ENCODE peak calls at places on chromosomes 1 and 21, in ten cellular contexts. One of them, this sample, is unnamed.

GRCh38 chr1:53014791-53015507 is 47.1 kb upstream of the PODN start:
- DNase-seq in foreskin fibroblast: peak
- DNase-seq in heart left ventricle: peak
- DNase-seq in A673: peak
- DNase-seq in CD8-positive, alpha-beta memory T cell: peak
- DNase-seq in lower lobe of right lung: peak
- DNase-seq in OCI-LY7: peak
- DNase-seq in GM23338: peak
- DNase-seq in fibroblast of mammary gland: peak
- DNase-seq in HFF-Myc: peak
- DNase-seq in this sample: peak

GRCh38 chr1:36624466-36624865 is 141.8 kb upstream of the CSF3R start:
- DNase-seq in HFF-Myc: no peak
- DNase-seq in fibroblast of mammary gland: no peak
- DNase-seq in GM23338: no peak
- DNase-seq in A673: no peak
- DNase-seq in heart left ventricle: no peak
- DNase-seq in lower lobe of right lung: no peak
- DNase-seq in foreskin fibroblast: no peak
- DNase-seq in CD8-positive, alpha-beta memory T cell: no peak
- DNase-seq in OCI-LY7: no peak
- DNase-seq in this sample: no peak

GRCh38 chr1:77498918-77499317 is 183.5 kb downstream of the ZZZ3 start:
- DNase-seq in heart left ventricle: no peak
- DNase-seq in A673: no peak
- DNase-seq in OCI-LY7: no peak
- DNase-seq in fibroblast of mammary gland: no peak
- DNase-seq in foreskin fibroblast: no peak
- DNase-seq in lower lobe of right lung: no peak
- DNase-seq in CD8-positive, alpha-beta memory T cell: no peak
- DNase-seq in GM23338: no peak
- DNase-seq in HFF-Myc: no peak
- DNase-seq in this sample: no peak

GRCh38 chr21:43193088-43193650 is 24.4 kb downstream of the CRYAA start:
- DNase-seq in OCI-LY7: no peak
- DNase-seq in A673: no peak
- DNase-seq in lower lobe of right lung: no peak
- DNase-seq in fibroblast of mammary gland: no peak
- DNase-seq in CD8-positive, alpha-beta memory T cell: no peak
- DNase-seq in foreskin fibroblast: no peak
- DNase-seq in GM23338: no peak
- DNase-seq in heart left ventricle: no peak
- DNase-seq in HFF-Myc: no peak
- DNase-seq in this sample: no peak

GRCh38 chr1:159066108-159066507 is 10.5 kb downstream of the AIM2 start:
- DNase-seq in OCI-LY7: no peak
- DNase-seq in fibroblast of mammary gland: no peak
- DNase-seq in CD8-positive, alpha-beta memory T cell: no peak
- DNase-seq in lower lobe of right lung: no peak
- DNase-seq in A673: no peak
- DNase-seq in GM23338: no peak
- DNase-seq in foreskin fibroblast: no peak
- DNase-seq in heart left ventricle: no peak
- DNase-seq in HFF-Myc: no peak
- DNase-seq in this sample: no peak

GRCh38 chr1:163897401-163898169 is 575.8 kb downstream of the NUF2 start:
- DNase-seq in GM23338: no peak
- DNase-seq in A673: peak
- DNase-seq in HFF-Myc: peak
- DNase-seq in heart left ventricle: peak
- DNase-seq in foreskin fibroblast: peak
- DNase-seq in fibroblast of mammary gland: peak
- DNase-seq in lower lobe of right lung: no peak
- DNase-seq in CD8-positive, alpha-beta memory T cell: no peak
- DNase-seq in OCI-LY7: no peak
- DNase-seq in this sample: no peak

GRCh38 chr1:169546087-169546995 is 39.9 kb downstream of the F5 start:
- DNase-seq in foreskin fibroblast: peak
- DNase-seq in CD8-positive, alpha-beta memory T cell: peak
- DNase-seq in heart left ventricle: peak
- DNase-seq in OCI-LY7: peak
- DNase-seq in lower lobe of right lung: no peak
- DNase-seq in GM23338: peak
- DNase-seq in fibroblast of mammary gland: peak
- DNase-seq in HFF-Myc: peak
- DNase-seq in A673: peak
- DNase-seq in this sample: peak

GRCh38 chr1:211648980-211649934 is 26.2 kb downstream of the NEK2 start:
- DNase-seq in GM23338: no peak
- DNase-seq in lower lobe of right lung: peak
- DNase-seq in foreskin fibroblast: peak
- DNase-seq in A673: peak
- DNase-seq in OCI-LY7: peak
- DNase-seq in HFF-Myc: no peak
- DNase-seq in heart left ventricle: peak
- DNase-seq in CD8-positive, alpha-beta memory T cell: no peak
- DNase-seq in fibroblast of mammary gland: peak
- DNase-seq in this sample: no peak

GRCh38 chr1:28457678-28458077 is 48.2 kb upstream of the RCC1 start:
- DNase-seq in HFF-Myc: no peak
- DNase-seq in heart left ventricle: no peak
- DNase-seq in foreskin fibroblast: no peak
- DNase-seq in CD8-positive, alpha-beta memory T cell: no peak
- DNase-seq in A673: no peak
- DNase-seq in fibroblast of mammary gland: no peak
- DNase-seq in OCI-LY7: no peak
- DNase-seq in GM23338: no peak
- DNase-seq in lower lobe of right lung: no peak
- DNase-seq in this sample: no peak

GRCh38 chr21:43657355-43658093 is 1.8 kb downstream of the HSF2BP start:
- DNase-seq in GM23338: no peak
- DNase-seq in OCI-LY7: no peak
- DNase-seq in lower lobe of right lung: no peak
- DNase-seq in A673: no peak
- DNase-seq in heart left ventricle: peak
- DNase-seq in fibroblast of mammary gland: no peak
- DNase-seq in foreskin fibroblast: no peak
- DNase-seq in HFF-Myc: no peak
- DNase-seq in CD8-positive, alpha-beta memory T cell: no peak
- DNase-seq in this sample: no peak

GRCh38 chr1:16625497-16626408 is 12.4 kb upstream of the NBPF1 start:
- DNase-seq in fibroblast of mammary gland: no peak
- DNase-seq in CD8-positive, alpha-beta memory T cell: no peak
- DNase-seq in HFF-Myc: no peak
- DNase-seq in heart left ventricle: peak
- DNase-seq in OCI-LY7: no peak
- DNase-seq in GM23338: no peak
- DNase-seq in foreskin fibroblast: no peak
- DNase-seq in A673: no peak
- DNase-seq in lower lobe of right lung: peak
- DNase-seq in this sample: no peak

GRCh38 chr1:183926978-183927377 is 110.5 kb downstream of the COLGALT2 start:
- DNase-seq in OCI-LY7: no peak
- DNase-seq in GM23338: no peak
- DNase-seq in heart left ventricle: no peak
- DNase-seq in CD8-positive, alpha-beta memory T cell: no peak
- DNase-seq in fibroblast of mammary gland: peak
- DNase-seq in foreskin fibroblast: no peak
- DNase-seq in lower lobe of right lung: no peak
- DNase-seq in A673: no peak
- DNase-seq in HFF-Myc: no peak
- DNase-seq in this sample: no peak

GRCh38 chr1:23356451-23356850 is 12.4 kb upstream of the HNRNPR start:
- DNase-seq in foreskin fibroblast: no peak
- DNase-seq in CD8-positive, alpha-beta memory T cell: no peak
- DNase-seq in lower lobe of right lung: no peak
- DNase-seq in HFF-Myc: no peak
- DNase-seq in A673: no peak
- DNase-seq in fibroblast of mammary gland: no peak
- DNase-seq in GM23338: no peak
- DNase-seq in heart left ventricle: no peak
- DNase-seq in OCI-LY7: no peak
- DNase-seq in this sample: no peak
- H3K4me3 ChIP-seq in foreskin fibroblast: no peak
- H3K4me3 ChIP-seq in CD8-positive, alpha-beta memory T cell: no peak
- H3K4me3 ChIP-seq in lower lobe of right lung: no peak
- H3K4me3 ChIP-seq in HFF-Myc: no peak
- H3K4me3 ChIP-seq in A673: no peak
- H3K4me3 ChIP-seq in fibroblast of mammary gland: no peak
- H3K4me3 ChIP-seq in GM23338: no peak
- H3K4me3 ChIP-seq in heart left ventricle: no peak
- H3K4me3 ChIP-seq in OCI-LY7: no peak
- H3K4me3 ChIP-seq in this sample: no peak

DNA sequence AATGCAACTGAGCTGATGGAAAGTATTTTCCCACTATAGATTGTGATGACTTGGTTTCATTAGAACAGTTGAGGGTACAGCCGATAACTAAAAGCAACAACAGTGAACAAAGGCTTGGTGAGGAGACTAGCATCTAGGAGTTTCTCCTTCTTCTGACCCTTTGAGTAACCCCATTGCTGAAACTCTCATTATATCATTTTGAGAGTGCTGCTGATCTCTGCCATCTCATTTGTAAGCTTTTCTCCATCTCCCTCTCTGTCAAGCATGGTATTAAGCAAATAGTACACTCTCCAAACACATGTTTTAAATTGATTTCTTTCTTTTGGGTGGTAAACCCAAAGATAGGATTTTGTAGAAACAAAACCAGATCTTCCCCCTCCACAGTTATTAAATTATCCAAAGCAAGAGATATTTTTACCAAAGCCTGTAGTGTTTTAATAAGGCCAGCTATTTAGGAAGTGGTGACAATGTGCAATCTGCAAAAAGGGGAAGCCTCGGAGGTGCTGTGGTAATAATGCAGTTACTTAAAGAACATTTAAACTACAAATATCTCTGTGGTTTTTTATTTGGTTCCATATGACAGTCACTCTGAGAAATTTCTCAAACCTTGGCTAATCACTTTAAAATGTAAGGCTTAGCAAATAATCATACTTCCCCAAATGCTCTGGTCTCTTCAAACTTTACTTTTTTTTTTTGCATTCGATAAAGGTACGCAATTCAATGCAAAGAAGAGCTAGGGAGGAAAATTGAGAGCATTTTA is 287.5 kb downstream of the HLX start:
- DNase-seq in lower lobe of right lung: no peak
- DNase-seq in CD8-positive, alpha-beta memory T cell: no peak
- DNase-seq in OCI-LY7: no peak
- DNase-seq in foreskin fibroblast: no peak
- DNase-seq in heart left ventricle: no peak
- DNase-seq in fibroblast of mammary gland: no peak
- DNase-seq in GM23338: no peak
- DNase-seq in HFF-Myc: no peak
- DNase-seq in A673: no peak
- DNase-seq in this sample: no peak
- H3K4me3 ChIP-seq in lower lobe of right lung: no peak
- H3K4me3 ChIP-seq in CD8-positive, alpha-beta memory T cell: no peak
- H3K4me3 ChIP-seq in OCI-LY7: no peak
- H3K4me3 ChIP-seq in foreskin fibroblast: no peak
- H3K4me3 ChIP-seq in heart left ventricle: no peak
- H3K4me3 ChIP-seq in fibroblast of mammary gland: no peak
- H3K4me3 ChIP-seq in GM23338: no peak
- H3K4me3 ChIP-seq in HFF-Myc: no peak
- H3K4me3 ChIP-seq in A673: no peak
- H3K4me3 ChIP-seq in this sample: no peak

GRCh38 chr1:157135070-157135469 is 3.1 kb downstream of the ETV3 start:
- DNase-seq in heart left ventricle: no peak
- DNase-seq in CD8-positive, alpha-beta memory T cell: no peak
- DNase-seq in fibroblast of mammary gland: no peak
- DNase-seq in OCI-LY7: no peak
- DNase-seq in HFF-Myc: no peak
- DNase-seq in GM23338: no peak
- DNase-seq in A673: no peak
- DNase-seq in lower lobe of right lung: no peak
- DNase-seq in foreskin fibroblast: no peak
- DNase-seq in this sample: no peak

GRCh38 chr1:157137773-157138219 is 399 bp downstream of the ETV3 start:
- DNase-seq in foreskin fibroblast: no peak
- DNase-seq in heart left ventricle: peak
- DNase-seq in HFF-Myc: no peak
- DNase-seq in OCI-LY7: no peak
- DNase-seq in lower lobe of right lung: no peak
- DNase-seq in GM23338: no peak
- DNase-seq in fibroblast of mammary gland: no peak
- DNase-seq in CD8-positive, alpha-beta memory T cell: no peak
- DNase-seq in A673: no peak
- DNase-seq in this sample: no peak

GRCh38 chr1:157137051-157137772 is 983 bp downstream of the ETV3 start:
- DNase-seq in HFF-Myc: no peak
- DNase-seq in A673: peak
- DNase-seq in GM23338: no peak
- DNase-seq in foreskin fibroblast: no peak
- DNase-seq in heart left ventricle: no peak
- DNase-seq in fibroblast of mammary gland: peak
- DNase-seq in CD8-positive, alpha-beta memory T cell: no peak
- DNase-seq in OCI-LY7: peak
- DNase-seq in lower lobe of right lung: no peak
- DNase-seq in this sample: no peak

GRCh38 chr1:157135646-157136045 is 2.5 kb downstream of the ETV3 start:
- DNase-seq in HFF-Myc: no peak
- DNase-seq in A673: no peak
- DNase-seq in GM23338: no peak
- DNase-seq in lower lobe of right lung: no peak
- DNase-seq in CD8-positive, alpha-beta memory T cell: no peak
- DNase-seq in fibroblast of mammary gland: no peak
- DNase-seq in heart left ventricle: no peak
- DNase-seq in OCI-LY7: no peak
- DNase-seq in foreskin fibroblast: no peak
- DNase-seq in this sample: no peak

GRCh38 chr1:157136133-157136532 is 2.1 kb downstream of the ETV3 start:
- DNase-seq in fibroblast of mammary gland: no peak
- DNase-seq in foreskin fibroblast: no peak
- DNase-seq in heart left ventricle: no peak
- DNase-seq in A673: no peak
- DNase-seq in lower lobe of right lung: no peak
- DNase-seq in CD8-positive, alpha-beta memory T cell: no peak
- DNase-seq in OCI-LY7: no peak
- DNase-seq in GM23338: no peak
- DNase-seq in HFF-Myc: no peak
- DNase-seq in this sample: no peak
- H3K4me3 ChIP-seq in fibroblast of mammary gland: no peak
- H3K4me3 ChIP-seq in foreskin fibroblast: peak
- H3K4me3 ChIP-seq in heart left ventricle: no peak
- H3K4me3 ChIP-seq in A673: peak
- H3K4me3 ChIP-seq in lower lobe of right lung: no peak
- H3K4me3 ChIP-seq in CD8-positive, alpha-beta memory T cell: no peak
- H3K4me3 ChIP-seq in OCI-LY7: peak
- H3K4me3 ChIP-seq in GM23338: peak
- H3K4me3 ChIP-seq in HFF-Myc: peak
- H3K4me3 ChIP-seq in this sample: no peak

DNA sequence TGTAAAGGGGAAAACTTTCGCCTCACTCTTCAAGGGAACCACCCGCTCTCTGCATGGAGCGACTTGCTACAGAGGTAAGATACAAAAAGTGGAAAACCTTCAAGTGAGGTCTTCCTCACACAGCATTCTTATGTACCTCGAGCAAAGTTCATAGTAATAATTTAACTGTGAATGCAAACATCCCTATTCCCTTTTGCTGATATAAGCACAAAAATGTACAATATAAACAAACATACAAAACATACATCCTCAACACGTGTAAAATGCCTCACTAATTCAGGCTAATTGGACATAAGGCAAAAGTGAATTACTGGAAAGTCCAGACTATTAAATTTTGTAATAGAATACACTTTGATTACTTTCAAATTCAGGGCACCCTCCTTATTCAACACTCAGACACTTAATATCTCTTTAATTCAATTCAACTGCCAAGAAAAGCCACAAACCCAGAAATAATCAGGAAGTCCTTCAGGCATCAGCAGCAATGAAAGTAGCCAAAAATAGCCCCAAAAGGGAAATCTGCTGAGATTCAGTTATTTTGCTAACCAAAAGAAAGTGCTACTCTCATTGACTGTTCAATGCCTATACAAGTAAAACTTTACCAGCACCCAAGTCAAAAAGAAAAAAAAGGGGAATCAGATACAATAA is 15.2 kb upstream of the LMX1A start:
- DNase-seq in A673: no peak
- DNase-seq in heart left ventricle: no peak
- DNase-seq in CD8-positive, alpha-beta memory T cell: no peak
- DNase-seq in OCI-LY7: no peak
- DNase-seq in lower lobe of right lung: no peak
- DNase-seq in fibroblast of mammary gland: no peak
- DNase-seq in GM23338: no peak
- DNase-seq in HFF-Myc: no peak
- DNase-seq in foreskin fibroblast: no peak
- DNase-seq in this sample: no peak
- H3K4me3 ChIP-seq in A673: no peak
- H3K4me3 ChIP-seq in heart left ventricle: no peak
- H3K4me3 ChIP-seq in CD8-positive, alpha-beta memory T cell: no peak
- H3K4me3 ChIP-seq in OCI-LY7: no peak
- H3K4me3 ChIP-seq in lower lobe of right lung: no peak
- H3K4me3 ChIP-seq in fibroblast of mammary gland: no peak
- H3K4me3 ChIP-seq in GM23338: no peak
- H3K4me3 ChIP-seq in HFF-Myc: no peak
- H3K4me3 ChIP-seq in foreskin fibroblast: no peak
- H3K4me3 ChIP-seq in this sample: no peak